ENCODE peak calls at places on chromosomes 1 and 21, in nine cellular contexts. A is left ventricle myocardium inferior; Y is lung; P is CD4-positive, alpha-beta memory T cell; L is esophagus muscularis mucosa; O is body of pancreas; U is ovary; H is CD8-positive, alpha-beta T cell; D is PC-9. C is an unnamed sample.

GRCh38 chr1:87334351-87335174 is 5.9 kb downstream of the LMO4 start:
- DNase-seq in A (no peak), Y (no peak), P (no peak), L (no peak), O (no peak), U (peak; percentile 33), H (no peak), D (no peak), C (no peak)

GRCh38 chr1:210321552-210321951 is 7.2 kb upstream of the HHAT start:
- DNase-seq in A (no peak), Y (no peak), P (no peak), L (no peak), O (no peak), U (no peak), H (no peak), D (no peak), C (no peak)

GRCh38 chr1:9269721-9270120 is 23.0 kb upstream of the SPSB1 start:
- DNase-seq in A (no peak), Y (no peak), P (no peak), L (no peak), O (no peak), U (no peak), H (no peak), D (no peak), C (no peak)

GRCh38 chr1:199733125-199733524 is 294.4 kb upstream of the NR5A2 start:
- DNase-seq in A (no peak), Y (no peak), P (no peak), L (no peak), O (no peak), U (no peak), H (no peak), D (peak; percentile 80), C (no peak)

GRCh38 chr1:7560601-7561181 is 210.4 kb upstream of the VAMP3 start:
- DNase-seq in A (no peak), Y (no peak), P (no peak), L (no peak), O (no peak), U (no peak), H (no peak), D (no peak), C (peak; percentile 52)

GRCh38 chr1:180863158-180863775 is 49.4 kb upstream of the KIAA1614 start:
- DNase-seq in A (no peak), Y (no peak), P (peak; percentile 44), L (no peak), O (peak; percentile 24), U (no peak), H (peak; percentile 31), D (peak; percentile 52), C (no peak)

GRCh38 chr1:71087060-71087459 is 6.2 kb upstream of the ZRANB2 start:
- DNase-seq in A (no peak), Y (no peak), P (no peak), L (no peak), O (no peak), U (no peak), H (no peak), D (no peak), C (no peak)

GRCh38 chr1:86466986-86467385 is 1.7 kb upstream of the CLCA1 start:
- DNase-seq in A (no peak), Y (no peak), P (no peak), L (no peak), O (no peak), U (no peak), H (no peak), D (no peak), C (no peak)

GRCh38 chr21:25639922-25640670 is 1.0 kb downstream of the JAM2 start:
- DNase-seq in A (peak; percentile 38), Y (no peak), P (peak; percentile 44), L (no peak), O (peak; percentile 15), U (peak; percentile 53), H (no peak), D (no peak), C (peak; percentile 77)

GRCh38 chr21:38824124-38824822 is 18.5 kb downstream of the ETS2 start:
- DNase-seq in A (no peak), Y (no peak), P (no peak), L (no peak), O (no peak), U (no peak), H (no peak), D (no peak), C (no peak)

GRCh38 chr1:200302192-200302892 is 107.5 kb downstream of the ZNF281 start:
- DNase-seq in A (no peak), Y (peak; percentile 32), P (peak; percentile 69), L (no peak), O (peak; percentile 53), U (no peak), H (peak; percentile 68), D (no peak), C (peak; percentile 66)

GRCh38 chr1:59926381-59927243 is at the start of gene CYP2J2:
- DNase-seq in A (peak; percentile 73), Y (peak; percentile 54), P (peak; percentile 15), L (no peak), O (peak; percentile 71), U (peak; percentile 15), H (peak; percentile 32), D (peak; percentile 47), C (peak; percentile 81)

GRCh38 chr1:106555571-106555970 is 500.9 kb upstream of the PRMT6 start:
- DNase-seq in A (no peak), Y (no peak), P (no peak), L (no peak), O (no peak), U (no peak), H (no peak), D (no peak), C (no peak)

GRCh38 chr1:36446261-36446660 is 4.0 kb downstream of the OSCP1 start:
- DNase-seq in A (no peak), Y (no peak), P (no peak), L (no peak), O (no peak), U (no peak), H (no peak), D (no peak), C (no peak)

GRCh38 chr1:2611621-2612437 is 21.0 kb downstream of the MMEL1 start:
- DNase-seq in A (no peak), Y (no peak), P (no peak), L (no peak), O (no peak), U (no peak), H (no peak), D (no peak), C (peak; percentile 66)

GRCh38 chr1:57131701-57132394 is 166.0 kb upstream of the C8B start:
- DNase-seq in A (no peak), Y (no peak), P (no peak), L (no peak), O (no peak), U (no peak), H (no peak), D (no peak), C (no peak)

GRCh38 chr1:207026177-207026576 is 6.4 kb downstream of the C1orf116 start:
- DNase-seq in A (no peak), Y (no peak), P (no peak), L (no peak), O (no peak), U (no peak), H (no peak), D (no peak), C (no peak)

GRCh38 chr1:207022996-207023679 is 9.4 kb downstream of the C1orf116 start:
- DNase-seq in A (no peak), Y (no peak), P (no peak), L (peak; percentile 64), O (no peak), U (no peak), H (no peak), D (no peak), C (no peak)

GRCh38 chr1:207024202-207025143 is 8.1 kb downstream of the C1orf116 start:
- DNase-seq in A (no peak), Y (no peak), P (no peak), L (no peak), O (no peak), U (no peak), H (no peak), D (no peak), C (no peak)

GRCh38 chr1:207027221-207027777 is 5.3 kb downstream of the C1orf116 start:
- DNase-seq in A (no peak), Y (no peak), P (no peak), L (no peak), O (no peak), U (no peak), H (no peak), D (peak; percentile 97), C (peak; percentile 87)

GRCh38 chr1:207025144-207025880 is 7.2 kb downstream of the C1orf116 start:
- DNase-seq in A (peak; percentile 24), Y (no peak), P (no peak), L (peak; percentile 87), O (peak; percentile 60), U (no peak), H (no peak), D (peak; percentile 90), C (no peak)
- H3K27ac ChIP-seq in A (peak overlapping the region; percentile 93), Y (peak overlapping the region; percentile 95), P (no peak overlapping the region), L (peak overlapping the region; percentile 69), O (peak overlapping the region; percentile 91), U (peak overlapping the region; percentile 23), H (no peak overlapping the region), D (peak overlapping the region; percentile 97), C (peak overlapping the region; percentile 74)

GRCh38 chr21:44999972-45000636 is 60.3 kb downstream of the SLX9 start:
- DNase-seq in A (peak; percentile 9), Y (no peak), P (no peak), L (no peak), O (peak; percentile 8), U (no peak), H (no peak), D (no peak), C (peak; percentile 74)
- H3K4me1 ChIP-seq in A (peaks cover 29% of the 10 kb centered on the region), Y (peaks cover 2% of the 10 kb centered on the region), P (no peaks in the 10 kb centered on the region), L (peaks cover 23% of the 10 kb centered on the region), O (no peaks in the 10 kb centered on the region), U (no peaks in the 10 kb centered on the region), H (no peaks in the 10 kb centered on the region), D (peaks cover 3% of the 10 kb centered on the region), C (no peaks in the 10 kb centered on the region)

DNA sequence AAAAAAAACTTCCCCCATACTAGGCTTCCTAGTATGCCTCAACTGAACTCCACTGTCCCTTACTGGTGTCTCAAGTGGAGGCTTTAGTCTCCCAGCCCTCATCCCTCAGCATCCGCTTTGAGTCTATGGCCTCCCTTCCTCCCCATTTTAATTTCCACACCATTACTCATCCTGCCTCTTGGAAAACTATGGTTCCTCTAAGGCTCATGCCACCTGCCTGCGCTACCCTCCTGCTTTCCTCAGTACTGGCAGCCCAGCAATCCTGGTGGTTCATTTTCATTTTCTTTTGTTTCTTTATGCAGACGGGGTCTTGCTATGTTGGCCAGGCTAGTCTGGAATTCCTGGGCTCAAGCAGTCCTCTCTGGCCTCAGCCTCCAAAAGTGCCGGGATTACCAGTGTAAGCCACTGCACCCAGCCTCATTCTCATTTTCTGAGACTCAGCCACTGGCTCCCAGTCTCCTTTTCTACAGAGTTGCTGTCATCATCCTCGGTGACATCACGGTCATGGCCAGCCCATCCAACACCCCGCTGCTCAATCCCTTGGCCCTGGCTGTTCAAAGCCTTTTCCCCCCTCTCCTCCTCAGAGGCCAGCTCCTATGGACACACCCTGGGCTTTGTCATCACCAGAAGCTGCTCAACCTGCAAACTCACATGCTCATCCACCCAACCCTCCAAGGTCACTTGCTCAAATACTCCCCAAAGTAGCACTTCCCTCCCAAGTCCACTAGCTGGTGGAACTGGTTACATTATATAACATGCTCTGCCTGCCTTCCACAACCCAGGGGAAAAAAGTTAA is 2.3 kb upstream of the PMVK start:
- DNase-seq in A (no peak), Y (no peak), P (no peak), L (no peak), O (no peak), U (no peak), H (no peak), D (peak; percentile 86), C (peak; percentile 41)
- H3K27ac ChIP-seq in A (peak overlapping the region; percentile 97), Y (no peak overlapping the region), P (peak overlapping the region; percentile 96), L (peak overlapping the region; percentile 94), O (peak overlapping the region; percentile 96), U (peak overlapping the region; percentile 94), H (no peak overlapping the region), D (no peak overlapping the region), C (peak overlapping the region; percentile 5)

GRCh38 chr1:24776821-24777220 is 31.6 kb downstream of the CLIC4 start:
- DNase-seq in A (no peak), Y (no peak), P (no peak), L (no peak), O (no peak), U (no peak), H (no peak), D (no peak), C (no peak)
- H3K4me1 ChIP-seq in A (peaks cover 75% of the 10 kb centered on the region), Y (peaks cover 9% of the 10 kb centered on the region), P (no peaks in the 10 kb centered on the region), L (peaks cover 30% of the 10 kb centered on the region), O (no peaks in the 10 kb centered on the region), U (peaks cover 5% of the 10 kb centered on the region), H (no peaks in the 10 kb centered on the region), D (no peaks in the 10 kb centered on the region), C (peaks cover 9% of the 10 kb centered on the region)

C was measured in kidney.